ENCODE peak calls at places on chromosomes 5 and 9, in nine cellular contexts. K, G, N, F, I, M, A, W and B are unnamed samples.
A peak's percentile ranks its signal among the peaks of the same experiment; 100 is the strongest.

GRCh38 chr9:127222388-127223095 is 42.0 kb upstream of the GARNL3 start:
- DNase-seq in K (no peak), G (no peak), N (no peak), F (no peak), I (no peak), M (no peak), A (no peak), W (no peak), B (no peak)

GRCh38 chr9:2157277-2158105 is 142.3 kb downstream of the SMARCA2 start:
- DNase-seq in K (no peak), G (peak; percentile 5), N (peak; percentile 52), F (peak; percentile 7), I (peak; percentile 47), M (no peak), A (peak; percentile 72), W (no peak), B (no peak)

GRCh38 chr5:109619024-109619460 is 70.7 kb upstream of the MAN2A1 start:
- DNase-seq in K (no peak), G (no peak), N (no peak), F (no peak), I (no peak), M (no peak), A (no peak), W (no peak), B (no peak)

GRCh38 chr5:98096155-98096554 is 677.3 kb upstream of the RGMB start:
- DNase-seq in K (no peak), G (no peak), N (no peak), F (no peak), I (no peak), M (no peak), A (peak; percentile 89), W (no peak), B (no peak)

GRCh38 chr9:113220467-113221002 is 542 bp downstream of the FKBP15 start:
- DNase-seq in K (no peak), G (no peak), N (no peak), F (no peak), I (no peak), M (no peak), A (peak; percentile 25), W (peak; percentile 3), B (no peak)

GRCh38 chr5:131589510-131590348 is 45.3 kb downstream of the RAPGEF6 start:
- DNase-seq in K (peak; percentile 29), G (peak; percentile 9), N (no peak), F (no peak), I (no peak), M (peak; percentile 30), A (peak; percentile 78), W (peak; percentile 55), B (peak; percentile 72)

GRCh38 chr9:125911861-125912260 is 164.7 kb downstream of the PBX3 start:
- DNase-seq in K (no peak), G (no peak), N (no peak), F (no peak), I (no peak), M (no peak), A (peak; percentile 26), W (no peak), B (no peak)

GRCh38 chr5:177600458-177601018 is 606 bp downstream of the B4GALT7 start:
- DNase-seq in K (no peak), G (no peak), N (no peak), F (no peak), I (no peak), M (no peak), A (peak; percentile 38), W (no peak), B (no peak)

GRCh38 chr9:133116346-133117231 is 4.5 kb downstream of the RALGDS start:
- DNase-seq in K (no peak), G (no peak), N (no peak), F (no peak), I (no peak), M (no peak), A (no peak), W (no peak), B (no peak)

GRCh38 chr5:79512692-79513518 is 1.0 kb downstream of the HOMER1 start:
- DNase-seq in K (peak; percentile 16), G (no peak), N (no peak), F (no peak), I (no peak), M (peak; percentile 28), A (peak; percentile 39), W (peak; percentile 14), B (no peak)